ENCODE peak calls at places on chromosomes 6 and 20, in nine cellular contexts. O is breast epithelium; W is effector CD4-positive, alpha-beta T cell; X is nephron progenitor cell; L is brain pericyte; P is hypothalamus; F is endothelial cell of umbilical vein; U is BJ; V is activated CD4-positive, alpha-beta T cell treated with anti-CD3 and anti-CD28 coated beads, Interleukin-2, amount 50 U/mL, for 24 hours. A is an unnamed sample.

GRCh38 chr6:44275271-44275748 is 5.1 kb downstream of the TMEM151B start:
- DNase-seq in P (no peak), L (no peak), O (no peak), W (no peak), U (no peak), F (no peak), X (no peak), V (no peak), A (no peak)

GRCh38 chr20:19784511-19785172 is 26.6 kb downstream of the RIN2 start:
- DNase-seq in L (peak), O (peak), P (no peak), F (peak), V (no peak), X (peak), U (no peak), W (no peak), A (peak)

GRCh38 chr6:144134737-144135136 is 15.6 kb upstream of the STX11 start:
- DNase-seq in U (no peak), F (no peak), V (no peak), L (no peak), X (no peak), P (no peak), O (no peak), W (no peak), A (no peak)

GRCh38 chr20:366042-366718 is 14.4 kb upstream of the TRIB3 start:
- DNase-seq in W (no peak), V (no peak), U (no peak), L (no peak), P (no peak), X (no peak), F (no peak), O (no peak), A (no peak)

GRCh38 chr20:23141450-23142161 is 55.5 kb upstream of the CD93 start:
- DNase-seq in P (no peak), V (no peak), L (no peak), U (no peak), O (no peak), X (no peak), W (no peak), F (no peak), A (no peak)

GRCh38 chr20:45500022-45500421 is 15.4 kb downstream of the SPINT3 start:
- DNase-seq in U (no peak), W (no peak), X (no peak), O (no peak), V (no peak), P (no peak), F (no peak), L (no peak), A (no peak)

GRCh38 chr20:46720776-46721425 is 11.5 kb downstream of the SLC2A10 start:
- DNase-seq in W (no peak), U (no peak), L (no peak), P (no peak), V (no peak), O (no peak), F (no peak), X (no peak), A (no peak)

GRCh38 chr6:24569811-24570210 is 75.0 kb downstream of the ALDH5A1 start:
- DNase-seq in L (no peak), U (no peak), O (no peak), F (no peak), X (no peak), W (no peak), P (no peak), V (no peak), A (no peak)

GRCh38 chr6:132598473-132598872 is 8.9 kb upstream of the TAAR5 start:
- DNase-seq in U (no peak), O (no peak), P (no peak), X (peak), W (no peak), V (no peak), L (no peak), F (no peak), A (no peak)

GRCh38 chr20:47998736-47999135 is 213.5 kb upstream of the SULF2 start:
- DNase-seq in O (no peak), L (no peak), W (no peak), X (no peak), V (no peak), F (no peak), P (no peak), U (no peak), A (no peak)

GRCh38 chr20:18692453-18692852 is 104.6 kb downstream of the DTD1 start:
- DNase-seq in F (no peak), U (no peak), L (no peak), W (no peak), V (no peak), P (no peak), O (no peak), X (no peak), A (no peak)

GRCh38 chr6:135465307-135465706 is 32.2 kb downstream of the AHI1 start:
- DNase-seq in X (no peak), F (no peak), V (no peak), P (no peak), W (no peak), L (no peak), O (no peak), U (no peak), A (no peak)

GRCh38 chr20:58006346-58007316 is 221.8 kb downstream of the ANKRD60 start:
- DNase-seq in X (no peak), L (no peak), W (no peak), O (peak), F (no peak), V (no peak), U (no peak), P (no peak), A (no peak)

GRCh38 chr6:161301338-161301737 is 27.5 kb upstream of the AGPAT4 start:
- DNase-seq in X (no peak), W (no peak), F (no peak), O (no peak), U (no peak), P (no peak), L (no peak), V (no peak), A (no peak)

GRCh38 chr20:61934716-61935530 is 130.8 kb downstream of the TAF4 start:
- DNase-seq in U (peak), X (no peak), O (peak), P (no peak), W (no peak), V (no peak), L (no peak), F (no peak), A (no peak)

GRCh38 chr6:20509211-20509610 is 25.0 kb upstream of the CDKAL1 start:
- DNase-seq in W (no peak), U (no peak), X (peak), L (no peak), O (no peak), F (no peak), P (no peak), V (no peak), A (no peak)

GRCh38 chr6:33632603-33633039 is 11.5 kb downstream of the ITPR3 start:
- DNase-seq in V (peak), F (peak), P (no peak), X (peak), U (no peak), W (peak), O (no peak), L (no peak), A (peak)

GRCh38 chr6:28880894-28881780 is 42.6 kb downstream of the TRIM27 start:
- DNase-seq in O (peak), L (peak), W (peak), V (peak), F (peak), X (peak), U (no peak), P (peak), A (peak)

GRCh38 chr6:3610206-3610605 is 141.3 kb downstream of the PXDC1 start:
- DNase-seq in L (no peak), V (no peak), W (no peak), F (peak), X (no peak), U (no peak), P (no peak), O (peak), A (no peak)

GRCh38 chr20:56778765-56779195 is 149.7 kb downstream of the TFAP2C start:
- DNase-seq in P (no peak), L (peak), F (no peak), U (no peak), X (no peak), O (no peak), V (no peak), W (no peak), A (no peak)

GRCh38 chr20:32605167-32605656 is 20.1 kb upstream of the NOL4L start:
- DNase-seq in V (no peak), X (no peak), P (no peak), O (no peak), W (no peak), L (no peak), U (no peak), F (no peak), A (no peak)

GRCh38 chr6:105593805-105594231 is 190.9 kb upstream of the PREP start:
- DNase-seq in O (no peak), F (no peak), W (no peak), X (no peak), U (no peak), L (no peak), P (no peak), V (no peak), A (no peak)

GRCh38 chr6:70889270-70889669 is 67.6 kb downstream of the B3GAT2 start:
- DNase-seq in V (no peak), F (no peak), X (no peak), U (no peak), W (no peak), O (no peak), L (no peak), P (no peak), A (no peak)

GRCh38 chr6:24089741-24090140 is 36.3 kb upstream of the NRSN1 start:
- DNase-seq in X (no peak), F (no peak), V (no peak), O (no peak), W (no peak), P (no peak), U (no peak), L (no peak), A (no peak)

GRCh38 chr6:32483968-32484613 is 44.4 kb downstream of the HLA-DRA start:
- DNase-seq in X (no peak), F (peak), P (no peak), W (no peak), L (no peak), O (no peak), V (no peak), U (no peak), A (no peak)

A was measured in pancreas.